ENCODE peak calls at places on chromosome 2, in seven cellular contexts. J, Y, I, C, H, F and B are unnamed samples.

GRCh38 chr2:210476194-210477128 is at the start of gene LANCL1:
- DNase-seq in J (peak; percentile 37), Y (peak; percentile 95), I (peak; percentile 92), C (peak; percentile 73), H (peak; percentile 89), F (peak; percentile 93), B (peak; percentile 93)

GRCh38 chr2:36399050-36399449 is 43.5 kb downstream of the CRIM1 start:
- DNase-seq in J (no peak), Y (no peak), I (no peak), C (no peak), H (no peak), F (peak; percentile 14), B (no peak)

GRCh38 chr2:115165529-115166109 is 723.2 kb downstream of the DPP10 start:
- DNase-seq in J (no peak), Y (no peak), I (no peak), C (peak; percentile 27), H (no peak), F (peak; percentile 63), B (no peak)

GRCh38 chr2:239477606-239478005 is 76.8 kb upstream of the HDAC4 start:
- DNase-seq in J (no peak), Y (no peak), I (no peak), C (no peak), H (no peak), F (no peak), B (no peak)

GRCh38 chr2:14675489-14675888 is 43.0 kb downstream of the LRATD1 start:
- DNase-seq in J (no peak), Y (no peak), I (no peak), C (no peak), H (no peak), F (no peak), B (no peak)

GRCh38 chr2:190938761-190939335 is 58.2 kb downstream of the GLS start:
- DNase-seq in J (no peak), Y (no peak), I (no peak), C (no peak), H (no peak), F (no peak), B (no peak)

GRCh38 chr2:37415128-37415817 is 70.8 kb downstream of the QPCT start:
- DNase-seq in J (no peak), Y (no peak), I (no peak), C (peak; percentile 28), H (no peak), F (peak; percentile 42), B (no peak)

GRCh38 chr2:242059566-242059965 is 190.0 kb downstream of the RTP5 start:
- DNase-seq in J (no peak), Y (peak; percentile 46), I (no peak), C (no peak), H (no peak), F (no peak), B (no peak)

GRCh38 chr2:61157371-61158003 is 4.5 kb upstream of the C2orf74 start:
- DNase-seq in J (no peak), Y (no peak), I (no peak), C (no peak), H (no peak), F (no peak), B (no peak)

GRCh38 chr2:55781542-55781941 is 87.9 kb upstream of the PNPT1 start:
- DNase-seq in J (no peak), Y (no peak), I (no peak), C (no peak), H (no peak), F (no peak), B (no peak)

GRCh38 chr2:181163139-181163538 is 182.7 kb downstream of the UBE2E3 start:
- DNase-seq in J (no peak), Y (no peak), I (no peak), C (no peak), H (no peak), F (no peak), B (no peak)

GRCh38 chr2:9355270-9355669 is 68.1 kb downstream of the ITGB1BP1 start:
- DNase-seq in J (no peak), Y (no peak), I (no peak), C (no peak), H (no peak), F (no peak), B (no peak)

GRCh38 chr2:64554117-64554516 is 30.0 kb downstream of the AFTPH start:
- DNase-seq in J (no peak), Y (no peak), I (no peak), C (no peak), H (no peak), F (no peak), B (no peak)

GRCh38 chr2:9972621-9973445 is 21.3 kb downstream of the GRHL1 start:
- DNase-seq in J (no peak), Y (no peak), I (no peak), C (no peak), H (no peak), F (peak; percentile 90), B (no peak)

GRCh38 chr2:216501854-216502253 is 3.2 kb downstream of the RPL37A start:
- DNase-seq in J (no peak), Y (no peak), I (no peak), C (no peak), H (no peak), F (no peak), B (no peak)

GRCh38 chr2:160561551-160562280 is 68.1 kb upstream of the RBMS1 start:
- DNase-seq in J (no peak), Y (no peak), I (no peak), C (peak; percentile 64), H (no peak), F (peak; percentile 55), B (no peak)

GRCh38 chr2:75224636-75225094 is 25.3 kb upstream of the TACR1 start:
- DNase-seq in J (no peak), Y (no peak), I (no peak), C (no peak), H (no peak), F (no peak), B (no peak)

GRCh38 chr2:42917374-42918017 is 125.1 kb upstream of the HAAO start:
- DNase-seq in J (no peak), Y (no peak), I (no peak), C (peak; percentile 94), H (no peak), F (peak; percentile 89), B (peak; percentile 76)

GRCh38 chr2:189142893-189143759 is 36.4 kb downstream of the COL5A2 start:
- DNase-seq in J (no peak), Y (no peak), I (no peak), C (peak; percentile 67), H (no peak), F (peak; percentile 74), B (no peak)

GRCh38 chr2:156959481-156959880 is 298.0 kb upstream of the GALNT5 start:
- DNase-seq in J (no peak), Y (no peak), I (peak; percentile 35), C (no peak), H (no peak), F (no peak), B (no peak)

GRCh38 chr2:237687666-237688065 is 60.3 kb downstream of the LRRFIP1 start:
- DNase-seq in J (no peak), Y (peak; percentile 98), I (no peak), C (peak; percentile 100), H (peak; percentile 97), F (peak; percentile 97), B (peak; percentile 97)

GRCh38 chr2:237682901-237683670 is 55.7 kb downstream of the LRRFIP1 start:
- DNase-seq in J (no peak), Y (no peak), I (no peak), C (no peak), H (peak; percentile 7), F (no peak), B (no peak)

GRCh38 chr2:237688081-237688480 is 60.7 kb downstream of the LRRFIP1 start:
- DNase-seq in J (no peak), Y (no peak), I (no peak), C (no peak), H (no peak), F (no peak), B (no peak)

GRCh38 chr2:237686659-237687136 is 59.3 kb downstream of the LRRFIP1 start:
- DNase-seq in J (no peak), Y (no peak), I (no peak), C (no peak), H (no peak), F (no peak), B (peak; percentile 86)

GRCh38 chr2:237685408-237685807 is 58.0 kb downstream of the LRRFIP1 start:
- DNase-seq in J (no peak), Y (no peak), I (no peak), C (peak; percentile 37), H (no peak), F (peak; percentile 44), B (no peak)
- TF ChIP-seq CTCF in J (no peak), Y (no peak), I (no peak), C (peak; percentile 73), H (no peak), F (peak; percentile 15), B (no peak)

DNA sequence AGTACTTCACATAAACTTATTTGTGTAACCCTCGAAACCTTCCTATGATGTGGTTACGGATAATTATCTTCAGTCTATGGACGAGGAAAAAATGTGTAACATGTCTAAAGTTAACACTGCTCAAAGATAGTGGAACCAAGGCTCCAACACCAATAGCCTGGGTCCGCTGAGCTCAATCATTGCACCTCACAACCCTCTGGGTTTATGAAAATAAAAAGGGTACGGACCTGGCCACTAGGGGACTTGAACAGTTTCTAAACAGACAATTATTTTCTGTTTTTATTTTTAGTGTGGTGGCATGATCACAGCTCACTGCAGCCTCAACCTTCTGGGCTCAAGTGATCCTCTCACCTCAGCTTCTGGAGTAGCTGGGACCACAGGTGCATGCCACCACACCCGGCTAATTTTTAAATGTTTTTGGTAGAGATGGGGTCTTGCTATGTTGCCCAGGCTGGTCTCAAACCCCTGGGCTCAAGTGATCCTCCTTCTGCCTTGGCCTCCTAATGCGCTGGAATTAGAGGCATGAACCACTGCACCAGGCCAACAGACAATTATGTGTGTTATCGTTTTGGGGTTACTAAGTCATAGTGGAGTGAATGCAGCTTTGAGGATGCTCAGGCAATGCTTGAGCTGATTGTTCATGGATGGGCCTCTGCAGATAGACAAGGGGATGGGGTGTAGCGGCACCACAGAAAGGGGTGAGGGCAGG is 10.1 kb downstream of the CASP8 start:
- DNase-seq in J (no peak), Y (no peak), I (no peak), C (no peak), H (no peak), F (no peak), B (no peak)
- TF ChIP-seq CTCF in J (peak; percentile 37), Y (no peak), I (no peak), C (peak; percentile 58), H (no peak), F (no peak), B (no peak)

GRCh38 chr2:199851499-199851816 is 466 bp upstream of the FTCDNL1 start:
- DNase-seq in J (no peak), Y (no peak), I (no peak), C (no peak), H (no peak), F (no peak), B (no peak)
- TF ChIP-seq CTCF in J (no peak), Y (no peak), I (no peak), C (peak; percentile 17), H (peak; percentile 16), F (no peak), B (no peak)

DNA sequence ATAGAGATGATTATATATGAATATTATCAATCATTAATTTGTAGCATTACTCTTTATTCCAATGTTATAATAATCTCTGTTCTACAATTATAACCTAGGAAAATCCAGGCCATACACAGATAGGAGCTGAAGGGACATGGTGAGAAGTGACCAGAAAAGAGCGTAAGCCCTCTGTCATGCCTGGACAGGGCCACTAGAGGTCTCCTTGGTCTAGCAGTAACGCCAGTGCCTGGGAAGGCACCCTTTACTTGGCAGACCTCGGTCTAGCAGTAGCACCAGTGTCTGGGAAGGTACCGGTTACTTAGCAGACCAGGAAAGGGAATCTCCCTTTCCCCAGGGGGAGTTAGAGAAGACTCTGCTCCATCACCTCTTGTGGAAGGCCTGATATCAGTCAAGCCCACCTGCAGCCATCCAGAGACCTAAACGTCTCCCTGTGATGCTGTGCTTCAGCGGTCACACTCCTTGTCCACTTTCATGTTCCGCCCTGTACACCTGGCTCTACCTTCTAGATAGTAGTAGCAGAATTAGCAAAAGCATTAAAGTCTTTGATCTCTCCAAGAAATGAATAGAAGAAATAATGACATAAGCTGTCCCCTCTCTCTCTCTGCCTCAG is 447.5 kb upstream of the FSIP2 start:
- DNase-seq in J (peak; percentile 45), Y (no peak), I (peak; percentile 70), C (peak; percentile 9), H (no peak), F (peak; percentile 71), B (no peak)
- TF ChIP-seq CTCF in J (peak; percentile 41), Y (no peak), I (peak; percentile 56), C (peak; percentile 48), H (no peak), F (peak; percentile 84), B (no peak)